ENCODE peak calls at places on chromosomes 11 and 22, in six cellular contexts. E, V, K, S, G and Z are unnamed samples.

GRCh38 chr11:118318112-118319030 is 13.8 kb downstream of the CD3E start:
- DNase-seq in K (no peak), G (no peak), E (no peak), V (no peak), S (no peak), Z (no peak)

GRCh38 chr22:24981656-24982055 is 29.1 kb downstream of the KIAA1671 start:
- DNase-seq in S (no peak), G (no peak), E (no peak), K (no peak), V (no peak), Z (no peak)

GRCh38 chr11:44484211-44484610 is 81.3 kb upstream of the CD82 start:
- DNase-seq in V (no peak), G (no peak), S (peak), E (no peak), K (no peak), Z (peak)

GRCh38 chr11:64755681-64756361 is 4.0 kb downstream of the PYGM start:
- DNase-seq in G (no peak), V (no peak), E (no peak), K (no peak), S (no peak), Z (no peak)

GRCh38 chr22:35314161-35314942 is 14.7 kb downstream of the TOM1 start:
- DNase-seq in E (no peak), V (no peak), G (no peak), S (peak), K (no peak), Z (no peak)

GRCh38 chr11:66239998-66240780 is 28.2 kb upstream of the RAB1B start:
- DNase-seq in K (no peak), V (no peak), E (no peak), G (no peak), S (no peak), Z (no peak)

GRCh38 chr11:3857628-3858027 is 2.2 kb downstream of the STIM1 start:
- DNase-seq in G (no peak), V (no peak), K (no peak), S (no peak), E (no peak), Z (no peak)

GRCh38 chr11:65182258-65183170 is 786 bp downstream of the CAPN1 start:
- DNase-seq in K (no peak), G (no peak), S (peak), V (no peak), E (no peak), Z (peak)

GRCh38 chr11:12552677-12553076 is 121.5 kb upstream of the TEAD1 start:
- DNase-seq in K (no peak), V (no peak), E (no peak), S (no peak), G (no peak), Z (no peak)

GRCh38 chr22:49604732-49605302 is 222.9 kb downstream of the BRD1 start:
- DNase-seq in K (no peak), E (no peak), S (no peak), V (no peak), G (no peak), Z (no peak)

GRCh38 chr11:46381046-46381835 is at the start of gene MDK:
- DNase-seq in S (peak), G (no peak), E (no peak), V (no peak), K (no peak), Z (peak)

GRCh38 chr11:94175545-94175944 is 46.9 kb downstream of the PANX1 start:
- DNase-seq in V (no peak), E (no peak), G (no peak), K (no peak), S (no peak), Z (no peak)

GRCh38 chr11:134398644-134399292 is 13.3 kb downstream of the B3GAT1 start:
- DNase-seq in G (no peak), E (no peak), S (no peak), V (no peak), K (no peak), Z (no peak)

GRCh38 chr11:112498701-112499100 is 238.0 kb upstream of the PLET1 start:
- DNase-seq in G (no peak), V (no peak), E (no peak), S (no peak), K (no peak), Z (no peak)

GRCh38 chr22:42194953-42195352 is 64.3 kb upstream of the CYP2D6 start:
- DNase-seq in S (no peak), G (no peak), V (no peak), K (no peak), E (no peak), Z (no peak)

GRCh38 chr11:123057604-123058305 is 4.2 kb downstream of the HSPA8 start:
- DNase-seq in E (no peak), K (no peak), S (no peak), V (no peak), G (no peak), Z (no peak)

GRCh38 chr22:19795617-19796008 is 35.0 kb downstream of the TBX1 start:
- DNase-seq in K (no peak), S (no peak), V (no peak), E (no peak), G (peak), Z (no peak)

GRCh38 chr22:37489994-37490393 is 3.8 kb upstream of the MFNG start:
- DNase-seq in G (no peak), S (no peak), V (no peak), E (no peak), K (no peak), Z (no peak)

GRCh38 chr11:35619030-35619753 is 932 bp downstream of the FJX1 start:
- DNase-seq in S (peak), K (peak), G (no peak), V (no peak), E (no peak), Z (peak)

GRCh38 chr11:135075740-135076139 is 663.7 kb upstream of the B3GAT1 start:
- DNase-seq in E (peak), S (no peak), G (no peak), V (peak), K (peak), Z (peak)

GRCh38 chr11:23404225-23405160 is 544.2 kb upstream of the CCDC179 start:
- DNase-seq in E (no peak), S (no peak), K (no peak), G (no peak), V (no peak), Z (no peak)

GRCh38 chr11:118015385-118015841 is 29.2 kb downstream of the IL10RA start:
- DNase-seq in V (no peak), K (no peak), G (no peak), E (no peak), S (no peak), Z (no peak)

GRCh38 chr22:40418366-40419201 is 48.2 kb downstream of the SGSM3 start:
- DNase-seq in E (no peak), K (no peak), V (no peak), G (no peak), S (no peak), Z (no peak)

GRCh38 chr22:26646158-26646557 is 11.2 kb upstream of the MIAT start:
- DNase-seq in S (no peak), E (no peak), V (no peak), G (no peak), K (no peak), Z (no peak)

GRCh38 chr11:5210376-5210885 is 9.9 kb upstream of the OR51V1 start:
- DNase-seq in S (peak), K (no peak), G (no peak), E (no peak), V (no peak), Z (no peak)

GRCh38 chr22:27610863-27611786 is 190.4 kb downstream of the MN1 start:
- DNase-seq in K (no peak), S (no peak), V (no peak), E (no peak), G (no peak), Z (no peak)

GRCh38 chr11:121576531-121576930 is 123.8 kb upstream of the SORL1-AS1 start:
- DNase-seq in K (no peak), E (no peak), S (no peak), V (no peak), G (no peak), Z (no peak)

GRCh38 chr11:2248242-2248641 is 22.1 kb downstream of the ASCL2 start:
- DNase-seq in S (no peak), E (no peak), K (no peak), G (no peak), V (no peak), Z (no peak)

GRCh38 chr11:11968511-11969280 is 39.7 kb downstream of the DKK3 start:
- DNase-seq in K (no peak), E (no peak), G (no peak), V (no peak), S (no peak), Z (no peak)

GRCh38 chr22:26259510-26259909 is 90.2 kb downstream of the SEZ6L start:
- DNase-seq in G (no peak), S (peak), K (no peak), E (no peak), V (no peak), Z (peak)

GRCh38 chr11:5705688-5706087 is 16.1 kb downstream of the TRIM22 start:
- DNase-seq in E (no peak), G (no peak), S (no peak), K (no peak), V (no peak), Z (no peak)

GRCh38 chr11:108754901-108755625 is 90.2 kb downstream of the DDX10 start:
- DNase-seq in S (no peak), E (no peak), V (no peak), G (no peak), K (no peak), Z (no peak)

GRCh38 chr22:47377926-47378560 is 615.6 kb downstream of the TBC1D22A start:
- DNase-seq in E (no peak), G (no peak), V (no peak), S (no peak), K (no peak), Z (no peak)